ENCODE peak calls at places on chromosomes 16 and 17, in seven cellular contexts. F, V, N, E, O, R and M are unnamed samples.

GRCh38 chr17:14741516-14741915 is 440.6 kb downstream of the HS3ST3B1 start:
- DNase-seq in V (no peak), R (no peak), E (no peak), N (no peak), F (no peak), O (no peak), M (no peak)

GRCh38 chr17:47720754-47721533 is 12.1 kb upstream of the TBX21 start:
- DNase-seq in F (no peak), V (peak), O (no peak), E (no peak), N (no peak), R (no peak), M (no peak)

GRCh38 chr16:88315543-88316105 is 67.1 kb upstream of the ZNF469 start:
- DNase-seq in F (peak), N (no peak), R (peak), O (no peak), V (no peak), E (no peak), M (no peak)

GRCh38 chr16:71402674-71403073 is 39.2 kb downstream of the TLE7 start:
- DNase-seq in R (no peak), E (no peak), N (no peak), F (no peak), V (no peak), O (no peak), M (no peak)

GRCh38 chr17:1109606-1110523 is 69.9 kb downstream of the ABR start:
- DNase-seq in E (peak), R (no peak), O (no peak), F (peak), N (peak), V (peak), M (no peak)

GRCh38 chr17:63930951-63931575 is 1.1 kb downstream of the CD79B start:
- DNase-seq in O (no peak), F (no peak), E (no peak), R (peak), V (peak), N (no peak), M (no peak)

GRCh38 chr17:17004251-17004996 is 32.5 kb upstream of the TNFRSF13B start:
- DNase-seq in O (no peak), R (no peak), F (no peak), V (no peak), E (no peak), N (no peak), M (no peak)

GRCh38 chr16:48335961-48336360 is 49.3 kb downstream of the SIAH1 start:
- DNase-seq in O (no peak), N (no peak), E (no peak), F (no peak), R (no peak), V (no peak), M (no peak)

GRCh38 chr16:1941162-1941923 is 1.7 kb downstream of the MSRB1 start:
- DNase-seq in O (no peak), E (no peak), R (peak), F (no peak), V (no peak), N (no peak), M (no peak)

GRCh38 chr17:76345377-76345945 is 8.3 kb downstream of the PRPSAP1 start:
- DNase-seq in O (no peak), E (no peak), R (peak), N (no peak), V (no peak), F (no peak), M (no peak)

GRCh38 chr17:32836527-32836926 is 40.4 kb downstream of the MYO1D start:
- DNase-seq in E (no peak), F (no peak), O (no peak), V (no peak), N (no peak), R (no peak), M (no peak)

GRCh38 chr16:81745704-81746558 is 33.2 kb upstream of the PLCG2 start:
- DNase-seq in E (peak), V (peak), N (peak), O (peak), R (peak), F (peak), M (peak)

GRCh38 chr17:50258647-50259483 is 15.4 kb upstream of the TMEM92 start:
- DNase-seq in E (no peak), F (no peak), O (no peak), V (no peak), R (no peak), N (peak), M (peak)

GRCh38 chr16:69064164-69064563 is 41.3 kb upstream of the HAS3 start:
- DNase-seq in O (no peak), N (no peak), R (no peak), F (no peak), V (no peak), E (no peak), M (no peak)

GRCh38 chr16:29664133-29664912 is 1.3 kb downstream of the SPN start:
- DNase-seq in R (peak), O (no peak), E (no peak), N (no peak), F (peak), V (peak), M (no peak)

GRCh38 chr17:63431939-63432804 is 13.9 kb downstream of the CYB561 start:
- DNase-seq in V (no peak), F (no peak), E (peak), N (no peak), O (no peak), R (no peak), M (no peak)

GRCh38 chr16:661184-661821 is 6.6 kb upstream of the RHOT2 start:
- DNase-seq in O (no peak), E (no peak), R (no peak), F (no peak), V (no peak), N (no peak), M (no peak)
- TF ChIP-seq CTCF in O (peak), E (no peak), R (no peak), F (no peak), V (no peak), N (peak), M (no peak)

DNA sequence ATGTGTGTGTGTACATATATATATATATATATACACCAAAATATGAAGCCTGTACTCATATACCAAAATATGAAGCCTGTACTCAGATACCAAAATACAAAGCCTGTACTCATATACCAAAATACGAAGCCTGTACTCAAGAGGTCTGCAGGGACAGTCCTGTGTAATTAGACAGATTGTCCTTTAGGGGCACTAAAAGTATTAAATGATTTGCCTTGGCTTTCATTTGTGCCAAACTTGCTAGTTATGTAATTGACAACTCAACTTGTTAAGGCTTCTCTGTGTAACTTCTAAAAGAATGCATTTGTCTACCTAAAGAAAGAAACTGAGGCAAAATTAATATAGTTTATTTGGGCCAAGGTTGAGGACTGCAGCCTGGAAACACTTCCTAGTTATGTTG is 30.8 kb upstream of the DHX40 start:
- DNase-seq in R (no peak), E (no peak), V (peak), N (no peak), O (no peak), F (no peak), M (no peak)
- TF ChIP-seq CTCF in R (no peak), E (no peak), V (no peak), N (no peak), O (no peak), F (peak), M (peak)

GRCh38 chr16:85330694-85331188 is 218.5 kb upstream of the CIBAR2 start:
- DNase-seq in F (no peak), N (no peak), V (peak), E (peak), R (peak), O (no peak), M (no peak)
- TF ChIP-seq CTCF in F (peak), N (no peak), V (peak), E (peak), R (peak), O (peak), M (peak)

GRCh38 chr16:65124596-65124995 is 2.7 kb upstream of the CDH11 start:
- DNase-seq in V (no peak), F (no peak), E (no peak), R (no peak), O (no peak), N (no peak), M (no peak)

GRCh38 chr16:65122974-65123845 is 1.3 kb upstream of the CDH11 start:
- DNase-seq in O (peak), N (peak), E (peak), V (no peak), F (peak), R (no peak), M (peak)

GRCh38 chr16:65125322-65125721 is 3.5 kb upstream of the CDH11 start:
- DNase-seq in N (no peak), E (no peak), V (no peak), R (no peak), O (no peak), F (no peak), M (no peak)

GRCh38 chr16:65122724-65122973 is 786 bp upstream of the CDH11 start:
- DNase-seq in E (no peak), O (no peak), V (peak), R (no peak), F (peak), N (no peak), M (no peak)

DNA sequence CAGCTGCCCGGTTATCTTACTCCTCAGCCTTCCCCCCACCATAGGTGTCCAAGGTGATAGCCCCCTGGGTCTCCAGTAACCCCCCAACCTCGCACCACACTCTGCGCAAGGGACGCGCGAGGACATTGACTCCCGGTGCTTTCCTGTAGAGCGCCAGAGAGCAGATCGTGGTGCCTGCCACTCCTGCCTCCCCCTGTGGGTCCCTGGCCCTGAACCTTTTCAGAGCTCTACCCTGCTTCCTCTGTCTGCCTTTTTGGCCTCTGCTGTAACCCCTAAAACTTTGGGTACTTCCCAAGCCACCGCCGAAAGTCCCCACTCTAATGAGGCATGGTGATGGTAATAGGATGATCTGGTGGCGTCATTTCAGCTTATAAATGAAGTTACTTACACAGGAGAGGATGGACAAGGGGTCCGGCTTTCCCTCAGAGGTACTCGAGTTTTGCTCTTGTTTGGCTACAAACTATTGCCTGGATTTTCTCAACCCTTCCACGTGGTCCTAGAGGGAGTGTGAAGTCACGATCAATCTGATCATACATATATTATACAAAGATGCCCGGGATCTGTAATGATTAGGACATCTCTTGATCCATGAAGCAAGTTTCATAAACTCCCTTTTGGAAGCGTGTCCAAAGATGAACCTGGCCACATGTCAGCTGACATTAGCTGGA is 2.1 kb upstream of the CDH11 start:
- DNase-seq in N (no peak), F (no peak), E (no peak), O (no peak), R (no peak), V (peak), M (no peak)
- TF ChIP-seq CTCF in N (no peak), F (no peak), E (peak), O (no peak), R (no peak), V (no peak), M (peak)

GRCh38 chr16:83113317-83113716 is 486.5 kb downstream of the CDH13 start:
- DNase-seq in N (no peak), R (peak), O (no peak), V (no peak), E (peak), F (peak), M (no peak)
- TF ChIP-seq CTCF in N (no peak), R (no peak), O (no peak), V (peak), E (peak), F (peak), M (peak)

DNA sequence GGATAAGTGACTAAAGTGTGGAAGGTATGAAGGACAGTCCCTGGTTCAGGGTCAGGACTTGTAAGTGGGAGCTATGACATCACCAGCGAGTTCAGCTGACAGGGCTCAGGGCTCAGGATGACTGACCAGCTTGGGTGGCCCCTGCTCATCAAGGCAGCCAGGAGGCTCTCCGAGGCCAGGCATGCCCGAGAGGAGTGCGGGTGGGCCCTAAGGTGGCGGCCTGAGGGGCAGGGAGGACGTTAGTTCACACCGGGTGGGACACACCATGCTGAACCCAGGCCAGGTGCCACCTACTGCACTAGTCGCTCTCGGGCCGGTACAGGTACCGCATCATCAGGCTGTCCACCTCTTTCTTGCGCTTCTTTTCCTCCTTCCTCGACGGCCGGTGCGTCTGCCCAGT is 36.5 kb downstream of the PIPOX start:
- DNase-seq in O (no peak), R (no peak), E (no peak), F (no peak), N (no peak), V (no peak), M (no peak)
- TF ChIP-seq CTCF in O (no peak), R (no peak), E (no peak), F (no peak), N (no peak), V (no peak), M (no peak)

DNA sequence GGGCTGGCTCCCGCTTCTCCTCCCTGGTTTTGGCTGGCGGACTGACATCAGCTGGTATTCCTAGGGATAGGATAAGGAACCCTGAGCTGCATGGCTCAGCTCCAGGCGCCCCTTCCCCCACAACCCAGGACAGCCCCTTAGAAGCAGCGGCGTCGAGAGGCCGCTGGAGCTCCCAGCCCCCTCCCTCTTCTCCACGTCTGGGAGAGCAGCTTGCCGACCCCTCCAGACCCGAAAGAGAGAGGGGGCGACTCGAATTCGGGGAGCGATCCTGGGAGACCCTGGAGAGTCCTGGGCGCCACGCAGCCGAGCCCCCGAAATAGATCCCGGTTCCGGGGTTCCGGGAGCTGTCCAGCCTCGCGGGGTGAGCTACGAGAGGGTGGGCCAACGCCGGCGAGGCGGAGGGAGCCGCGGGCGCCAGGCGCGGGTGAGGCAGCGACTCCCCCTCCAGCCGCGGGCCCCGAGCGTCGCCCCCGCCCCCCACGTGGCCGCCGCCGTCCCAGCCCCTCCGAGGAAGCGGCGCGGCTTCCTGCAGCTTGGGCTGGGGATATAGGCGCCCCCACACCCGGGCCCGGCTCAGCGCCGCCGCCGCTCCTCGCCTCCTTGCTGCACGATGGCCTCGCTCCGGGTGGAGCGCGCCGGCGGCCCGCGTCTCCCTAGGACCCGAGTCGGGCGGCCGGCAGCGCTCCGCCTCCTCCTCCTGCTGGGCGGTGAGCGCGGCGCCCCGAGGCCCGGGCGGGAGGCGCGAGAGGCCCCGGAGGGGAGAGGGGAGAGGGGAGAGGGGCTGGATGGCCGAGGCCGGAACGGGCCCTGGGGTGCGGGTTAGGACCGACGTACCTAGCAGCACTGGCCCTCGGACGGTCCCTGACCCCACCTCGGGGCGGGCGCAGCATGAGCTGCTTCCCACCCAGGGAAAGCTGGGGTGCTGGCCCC is at the start of gene RAMP2:
- DNase-seq in O (peak), V (peak), R (no peak), F (peak), E (peak), N (peak), M (peak)
- TF ChIP-seq CTCF in O (no peak), V (no peak), R (no peak), F (no peak), E (no peak), N (no peak), M (no peak)

GRCh38 chr17:57810740-57811632 is 38.9 kb downstream of the MRPS23 start:
- DNase-seq in N (peak), F (no peak), O (peak), V (no peak), R (peak), E (no peak), M (peak)
- TF ChIP-seq CTCF in N (no peak), F (no peak), O (no peak), V (no peak), R (no peak), E (peak), M (no peak)